ENCODE peak calls at places on chromosomes 3 and 15, in five cellular contexts. O, P, Q, N and C are unnamed samples.

GRCh38 chr3:14623569-14624051 is 28.0 kb upstream of the CCDC174 start:
- DNase-seq in O (no peak), P (no peak), Q (no peak), N (no peak), C (no peak)

GRCh38 chr15:92601940-92602593 is 53.5 kb downstream of the FAM174B start:
- DNase-seq in O (no peak), P (no peak), Q (no peak), N (no peak), C (no peak)

GRCh38 chr3:181327349-181327748 is 337.8 kb upstream of the DNAJC19 start:
- DNase-seq in O (no peak), P (no peak), Q (no peak), N (no peak), C (no peak)

GRCh38 chr15:63939531-63940130 is 105.9 kb upstream of the HERC1 start:
- DNase-seq in O (peak), P (peak), Q (no peak), N (peak), C (no peak)

GRCh38 chr3:11774296-11774877 is 72.3 kb downstream of the TAMM41 start:
- DNase-seq in O (peak), P (peak), Q (no peak), N (peak), C (peak)

GRCh38 chr3:10517616-10518015 is 12.2 kb upstream of the ATP2B2 start:
- DNase-seq in O (no peak), P (no peak), Q (no peak), N (no peak), C (no peak)

GRCh38 chr15:70057931-70058641 is 39.6 kb downstream of the TLE3 start:
- DNase-seq in O (no peak), P (no peak), Q (no peak), N (no peak), C (no peak)

GRCh38 chr15:90915808-90916440 is 12.8 kb downstream of the MAN2A2 start:
- DNase-seq in O (no peak), P (peak), Q (no peak), N (peak), C (peak)